ENCODE peak calls at places on chromosomes 7 and 10, in six cellular contexts. One of them, this sample, is unnamed.
A peak's percentile ranks its signal among the peaks of the same experiment; 100 is the strongest.

GRCh38 chr7:32905175-32905662 is 13.7 kb upstream of the KBTBD2 start:
- DNase-seq in left ventricle myocardium inferior: no peak
- DNase-seq in glutamatergic neuron: peak; percentile 29
- DNase-seq in astrocyte: peak; percentile 80
- DNase-seq in fibroblast of mammary gland: peak; percentile 93
- DNase-seq in GM20000: no peak
- DNase-seq in this sample: peak; percentile 23

GRCh38 chr7:152761116-152761748 is 1.7 kb downstream of the ACTR3B start:
- DNase-seq in fibroblast of mammary gland: peak; percentile 54
- DNase-seq in GM20000: peak; percentile 34
- DNase-seq in left ventricle myocardium inferior: no peak
- DNase-seq in glutamatergic neuron: no peak
- DNase-seq in astrocyte: peak; percentile 74
- DNase-seq in this sample: peak; percentile 22

GRCh38 chr7:157371296-157371695 is 34.5 kb downstream of the DNAJB6 start:
- DNase-seq in glutamatergic neuron: no peak
- DNase-seq in fibroblast of mammary gland: no peak
- DNase-seq in astrocyte: no peak
- DNase-seq in GM20000: no peak
- DNase-seq in left ventricle myocardium inferior: no peak
- DNase-seq in this sample: no peak

GRCh38 chr10:5947471-5948207 is 29.7 kb downstream of the IL15RA start:
- DNase-seq in left ventricle myocardium inferior: no peak
- DNase-seq in GM20000: no peak
- DNase-seq in glutamatergic neuron: no peak
- DNase-seq in astrocyte: no peak
- DNase-seq in fibroblast of mammary gland: no peak
- DNase-seq in this sample: no peak

GRCh38 chr10:6473430-6473829 is 106.6 kb downstream of the PRKCQ start:
- DNase-seq in GM20000: peak; percentile 49
- DNase-seq in fibroblast of mammary gland: no peak
- DNase-seq in glutamatergic neuron: no peak
- DNase-seq in astrocyte: no peak
- DNase-seq in left ventricle myocardium inferior: no peak
- DNase-seq in this sample: peak; percentile 38

GRCh38 chr7:22356010-22356854 is 722 bp downstream of the RAPGEF5 start:
- DNase-seq in GM20000: peak; percentile 49
- DNase-seq in fibroblast of mammary gland: no peak
- DNase-seq in astrocyte: no peak
- DNase-seq in glutamatergic neuron: peak; percentile 40
- DNase-seq in left ventricle myocardium inferior: no peak
- DNase-seq in this sample: peak; percentile 40

GRCh38 chr10:102505462-102506115 is 1.8 kb downstream of the SUFU start:
- DNase-seq in fibroblast of mammary gland: no peak
- DNase-seq in GM20000: no peak
- DNase-seq in glutamatergic neuron: peak; percentile 40
- DNase-seq in left ventricle myocardium inferior: no peak
- DNase-seq in astrocyte: no peak
- DNase-seq in this sample: no peak

GRCh38 chr10:107442035-107442505 is 277.6 kb upstream of the SORCS1 start:
- DNase-seq in fibroblast of mammary gland: peak; percentile 64
- DNase-seq in GM20000: peak; percentile 49
- DNase-seq in astrocyte: peak; percentile 43
- DNase-seq in left ventricle myocardium inferior: no peak
- DNase-seq in glutamatergic neuron: no peak
- DNase-seq in this sample: peak; percentile 15

GRCh38 chr10:100106865-100107264 is 25.2 kb upstream of the CPN1 start:
- DNase-seq in fibroblast of mammary gland: no peak
- DNase-seq in GM20000: no peak
- DNase-seq in left ventricle myocardium inferior: no peak
- DNase-seq in astrocyte: no peak
- DNase-seq in glutamatergic neuron: no peak
- DNase-seq in this sample: no peak

GRCh38 chr7:123635551-123636359 is 19.9 kb upstream of the LMOD2 start:
- DNase-seq in astrocyte: peak; percentile 17
- DNase-seq in glutamatergic neuron: no peak
- DNase-seq in GM20000: no peak
- DNase-seq in left ventricle myocardium inferior: no peak
- DNase-seq in fibroblast of mammary gland: peak; percentile 68
- DNase-seq in this sample: no peak

GRCh38 chr7:134813668-134814067 is 34.2 kb downstream of the CALD1 start:
- DNase-seq in fibroblast of mammary gland: peak; percentile 90
- DNase-seq in astrocyte: peak; percentile 54
- DNase-seq in glutamatergic neuron: no peak
- DNase-seq in GM20000: no peak
- DNase-seq in left ventricle myocardium inferior: no peak
- DNase-seq in this sample: no peak

GRCh38 chr7:147089608-147090007 is 973.0 kb downstream of the CNTNAP2 start:
- DNase-seq in GM20000: no peak
- DNase-seq in left ventricle myocardium inferior: no peak
- DNase-seq in fibroblast of mammary gland: no peak
- DNase-seq in glutamatergic neuron: no peak
- DNase-seq in astrocyte: no peak
- DNase-seq in this sample: no peak

GRCh38 chr10:45155784-45156183 is 155.1 kb downstream of the ZNF22 start:
- DNase-seq in GM20000: no peak
- DNase-seq in astrocyte: no peak
- DNase-seq in fibroblast of mammary gland: no peak
- DNase-seq in left ventricle myocardium inferior: no peak
- DNase-seq in glutamatergic neuron: no peak
- DNase-seq in this sample: no peak

GRCh38 chr7:1397491-1398327 is 61.6 kb downstream of the MICALL2 start:
- DNase-seq in fibroblast of mammary gland: peak; percentile 85
- DNase-seq in left ventricle myocardium inferior: no peak
- DNase-seq in astrocyte: peak; percentile 62
- DNase-seq in GM20000: no peak
- DNase-seq in glutamatergic neuron: no peak
- DNase-seq in this sample: no peak

GRCh38 chr7:77698042-77698625 is 1.9 kb downstream of the RSBN1L start:
- DNase-seq in astrocyte: no peak
- DNase-seq in fibroblast of mammary gland: no peak
- DNase-seq in GM20000: no peak
- DNase-seq in glutamatergic neuron: no peak
- DNase-seq in left ventricle myocardium inferior: no peak
- DNase-seq in this sample: no peak

DNA sequence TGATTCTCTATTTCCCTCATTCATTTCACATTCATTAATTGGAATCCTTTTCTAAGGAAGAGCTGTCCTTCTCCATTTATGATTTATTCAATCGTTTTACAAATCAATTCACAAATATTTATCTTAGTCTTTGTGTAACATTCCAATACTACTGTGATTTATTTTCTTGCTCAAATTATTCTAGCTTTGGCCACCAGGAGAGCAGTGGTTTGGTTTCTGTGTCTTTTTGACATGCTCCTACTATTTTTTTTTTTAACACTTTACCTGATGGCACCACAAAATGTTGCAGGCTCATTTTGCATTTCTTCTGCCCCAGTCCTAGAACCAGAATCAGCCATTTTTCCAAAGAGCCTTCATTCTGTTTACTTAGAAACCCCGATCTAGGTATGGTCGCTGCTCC is 13.3 kb upstream of the RBM33 start:
- DNase-seq in GM20000: no peak
- DNase-seq in astrocyte: no peak
- DNase-seq in fibroblast of mammary gland: no peak
- DNase-seq in left ventricle myocardium inferior: no peak
- DNase-seq in glutamatergic neuron: no peak
- DNase-seq in this sample: no peak
- TF ChIP-seq CTCF in GM20000: no peak
- TF ChIP-seq CTCF in astrocyte: no peak
- TF ChIP-seq CTCF in fibroblast of mammary gland: no peak
- TF ChIP-seq CTCF in left ventricle myocardium inferior: no peak
- TF ChIP-seq CTCF in glutamatergic neuron: peak; percentile 19
- TF ChIP-seq CTCF in this sample: no peak

DNA sequence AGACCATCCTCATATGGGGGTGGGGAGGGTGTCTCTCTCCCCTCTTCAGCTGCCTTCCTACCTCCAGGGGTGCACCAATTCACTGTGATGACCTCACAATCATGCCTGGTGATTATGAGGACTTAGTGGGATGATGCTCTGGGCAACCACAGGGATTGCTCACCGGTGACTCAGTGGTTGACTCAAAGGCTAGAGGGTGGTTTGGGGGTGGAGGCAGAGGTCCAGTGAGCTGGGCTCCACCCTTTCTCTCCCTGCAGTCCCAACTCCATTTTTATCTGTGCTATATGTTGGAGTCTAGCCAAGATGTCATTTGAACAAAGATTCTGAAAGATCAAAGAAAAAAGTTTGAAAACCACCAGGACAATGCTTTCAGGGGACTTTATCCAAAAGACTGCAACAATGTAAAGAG is 286.9 kb downstream of the KCNMA1 start:
- DNase-seq in glutamatergic neuron: no peak
- DNase-seq in astrocyte: peak; percentile 99
- DNase-seq in left ventricle myocardium inferior: no peak
- DNase-seq in fibroblast of mammary gland: peak; percentile 100
- DNase-seq in GM20000: no peak
- DNase-seq in this sample: no peak
- TF ChIP-seq CTCF in glutamatergic neuron: no peak
- TF ChIP-seq CTCF in astrocyte: no peak
- TF ChIP-seq CTCF in left ventricle myocardium inferior: no peak
- TF ChIP-seq CTCF in fibroblast of mammary gland: peak; percentile 12
- TF ChIP-seq CTCF in GM20000: no peak
- TF ChIP-seq CTCF in this sample: no peak

DNA sequence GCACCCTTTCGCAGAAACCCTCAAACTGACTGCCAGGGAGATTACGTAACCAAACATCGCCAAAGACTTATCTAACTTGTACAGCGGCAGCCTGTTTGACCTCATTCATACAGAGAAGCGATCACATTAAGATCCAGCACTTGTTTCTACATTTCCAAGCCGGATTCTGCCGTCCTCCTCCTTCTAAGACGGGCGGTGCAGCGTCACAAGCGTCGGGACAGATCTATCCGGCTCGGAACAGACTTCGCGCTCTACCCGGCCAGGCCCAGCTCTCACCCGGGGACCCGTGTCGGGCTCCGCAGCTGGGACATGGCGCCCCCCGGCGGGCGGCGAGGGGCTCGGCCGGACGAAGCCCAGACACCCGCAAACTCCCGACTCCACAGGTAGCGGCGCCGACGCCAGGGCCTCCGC is 373 bp downstream of the H2AZ2 start:
- DNase-seq in left ventricle myocardium inferior: peak; percentile 88
- DNase-seq in GM20000: peak; percentile 88
- DNase-seq in astrocyte: peak; percentile 87
- DNase-seq in fibroblast of mammary gland: peak; percentile 78
- DNase-seq in glutamatergic neuron: peak; percentile 92
- DNase-seq in this sample: peak; percentile 87
- TF ChIP-seq CTCF in left ventricle myocardium inferior: peak; percentile 93
- TF ChIP-seq CTCF in GM20000: peak; percentile 84
- TF ChIP-seq CTCF in astrocyte: peak; percentile 55
- TF ChIP-seq CTCF in fibroblast of mammary gland: no peak
- TF ChIP-seq CTCF in glutamatergic neuron: peak; percentile 84
- TF ChIP-seq CTCF in this sample: peak; percentile 83

GRCh38 chr7:44348300-44348699 is 22.9 kb upstream of the CAMK2B start:
- DNase-seq in fibroblast of mammary gland: peak; percentile 40
- DNase-seq in astrocyte: no peak
- DNase-seq in GM20000: peak; percentile 45
- DNase-seq in glutamatergic neuron: no peak
- DNase-seq in left ventricle myocardium inferior: no peak
- DNase-seq in this sample: no peak
- TF ChIP-seq CTCF in fibroblast of mammary gland: peak; percentile 47
- TF ChIP-seq CTCF in astrocyte: peak; percentile 40
- TF ChIP-seq CTCF in GM20000: no peak
- TF ChIP-seq CTCF in glutamatergic neuron: no peak
- TF ChIP-seq CTCF in left ventricle myocardium inferior: peak; percentile 9
- TF ChIP-seq CTCF in this sample: peak; percentile 53